ENCODE peak calls at places on chromosomes 3 and 15, in six cellular contexts. L is kidney, M is foreskin fibroblast, O is A549, P is AG09309, W is fibroblast of the aortic adventitia. F is an unnamed sample.

GRCh38 chr3:113516115-113516505 is 1.2 kb upstream of the SPICE1 start:
- DNase-seq in L (no peak), M (no peak), O (peak), P (no peak), W (no peak), F (no peak)

GRCh38 chr15:99324082-99324620 is 72.9 kb downstream of the LRRC28 start:
- DNase-seq in L (no peak), M (peak), O (peak), P (peak), W (peak), F (no peak)

GRCh38 chr3:133933097-133934024 is 37.7 kb upstream of the RAB6B start:
- DNase-seq in L (no peak), M (no peak), O (no peak), P (no peak), W (no peak), F (no peak)

GRCh38 chr15:57213783-57214366 is 162.4 kb upstream of the CGNL1 start:
- DNase-seq in L (no peak), M (peak), O (peak), P (no peak), W (peak), F (peak)

GRCh38 chr15:70856177-70856883 is 2.4 kb upstream of the LARP6 start:
- DNase-seq in L (no peak), M (peak), O (no peak), P (no peak), W (peak), F (no peak)

GRCh38 chr15:23912191-23912590 is 225.1 kb upstream of the NDN start:
- DNase-seq in L (no peak), M (no peak), O (no peak), P (no peak), W (no peak), F (no peak)

GRCh38 chr3:184237772-184238171 is 8.4 kb downstream of the VWA5B2 start:
- DNase-seq in L (no peak), M (no peak), O (no peak), P (no peak), W (no peak), F (no peak)

GRCh38 chr15:35546581-35547381 is 816 bp upstream of the DPH6 start:
- DNase-seq in L (no peak), M (no peak), O (no peak), P (no peak), W (no peak), F (no peak)

GRCh38 chr3:171165499-171165921 is 139.0 kb upstream of the SLC2A2 start:
- DNase-seq in L (no peak), M (no peak), O (no peak), P (no peak), W (no peak), F (no peak)

GRCh38 chr3:113214917-113215595 is 3.7 kb downstream of the BOC start:
- DNase-seq in L (no peak), M (peak), O (no peak), P (peak), W (peak), F (no peak)

GRCh38 chr3:158771577-158771976 is 30.3 kb upstream of the MFSD1 start:
- DNase-seq in L (no peak), M (no peak), O (peak), P (no peak), W (no peak), F (no peak)

GRCh38 chr3:86388848-86389247 is 602.1 kb downstream of the VGLL3 start:
- DNase-seq in L (no peak), M (no peak), O (peak), P (no peak), W (no peak), F (no peak)
- TF ChIP-seq CTCF in L (no peak), M (no peak), O (no peak), P (no peak), W (no peak), F (peak)

GRCh38 chr15:42063122-42063848 is 31.1 kb downstream of the PLA2G4D start:
- DNase-seq in L (no peak), M (no peak), O (no peak), P (no peak), W (no peak), F (no peak)

GRCh38 chr15:42064271-42064670 is 30.1 kb downstream of the PLA2G4D start:
- DNase-seq in L (no peak), M (no peak), O (no peak), P (no peak), W (no peak), F (no peak)

GRCh38 chr15:42066764-42067415 is 27.5 kb downstream of the PLA2G4D start:
- DNase-seq in L (no peak), M (no peak), O (no peak), P (no peak), W (no peak), F (no peak)

GRCh38 chr15:42065008-42065407 is 29.4 kb downstream of the PLA2G4D start:
- DNase-seq in L (peak), M (no peak), O (no peak), P (no peak), W (no peak), F (no peak)

GRCh38 chr15:42065478-42065877 is 28.9 kb downstream of the PLA2G4D start:
- DNase-seq in L (no peak), M (no peak), O (no peak), P (no peak), W (no peak), F (no peak)
- H3K4me3 ChIP-seq in L (no peak), M (no peak), O (no peak), P (no peak), W (no peak), F (no peak)

DNA sequence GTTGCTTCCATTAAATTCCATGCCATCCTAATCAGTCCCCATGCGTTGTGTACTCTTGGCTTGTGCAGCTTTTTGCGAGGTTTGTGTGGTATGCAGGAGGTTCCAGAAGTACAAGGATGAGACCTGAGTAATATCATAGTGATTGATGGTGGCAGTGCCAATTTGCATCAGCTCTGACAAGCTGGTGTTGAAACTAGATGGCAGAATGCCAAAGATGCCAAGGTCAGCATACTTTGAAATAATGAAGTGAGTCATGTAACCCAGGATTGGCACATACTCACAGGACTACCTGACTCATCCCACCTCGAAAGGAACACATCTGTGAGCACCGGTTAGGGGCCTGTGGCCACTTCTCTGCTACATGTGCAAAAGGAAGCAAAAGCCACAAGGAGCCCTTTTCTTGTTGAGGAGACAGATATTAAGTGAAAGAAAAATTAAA is 14.3 kb downstream of the KAT2B start:
- DNase-seq in L (peak), M (peak), O (peak), P (peak), W (peak), F (no peak)
- TF ChIP-seq CTCF in L (no peak), M (no peak), O (no peak), P (no peak), W (no peak), F (no peak)

GRCh38 chr3:63966871-63967270 is 54.7 kb upstream of the SCAANT1 start:
- DNase-seq in L (no peak), M (no peak), O (no peak), P (no peak), W (no peak), F (no peak)
- H3K4me3 ChIP-seq in L (peak), M (no peak), O (no peak), P (no peak), W (no peak), F (no peak)

DNA sequence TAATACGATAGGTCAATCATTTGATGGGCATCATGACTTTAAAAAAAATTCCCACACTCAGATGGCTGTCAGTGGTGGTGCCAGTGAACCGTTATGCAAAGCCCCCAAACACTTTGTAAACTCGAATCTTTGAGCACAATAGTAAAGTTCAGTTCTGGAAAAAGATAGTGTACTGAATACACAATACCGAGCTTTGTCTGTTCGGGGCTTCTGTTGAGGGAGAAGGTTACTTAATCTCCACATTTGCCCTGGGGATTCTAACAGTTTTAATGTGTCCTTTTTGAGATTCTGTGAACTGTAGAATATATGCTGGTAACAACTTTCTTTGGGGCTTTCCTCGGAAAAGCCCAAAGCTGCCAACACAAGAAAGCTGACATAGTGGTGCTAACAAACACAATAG is 686.5 kb downstream of the ROBO1 start:
- DNase-seq in L (no peak), M (no peak), O (no peak), P (no peak), W (no peak), F (no peak)
- TF ChIP-seq CTCF in L (no peak), M (no peak), O (no peak), P (no peak), W (no peak), F (no peak)

GRCh38 chr3:51024765-51025681 is 350.3 kb downstream of the DOCK3 start:
- DNase-seq in L (peak), M (no peak), O (no peak), P (no peak), W (no peak), F (no peak)

DNA sequence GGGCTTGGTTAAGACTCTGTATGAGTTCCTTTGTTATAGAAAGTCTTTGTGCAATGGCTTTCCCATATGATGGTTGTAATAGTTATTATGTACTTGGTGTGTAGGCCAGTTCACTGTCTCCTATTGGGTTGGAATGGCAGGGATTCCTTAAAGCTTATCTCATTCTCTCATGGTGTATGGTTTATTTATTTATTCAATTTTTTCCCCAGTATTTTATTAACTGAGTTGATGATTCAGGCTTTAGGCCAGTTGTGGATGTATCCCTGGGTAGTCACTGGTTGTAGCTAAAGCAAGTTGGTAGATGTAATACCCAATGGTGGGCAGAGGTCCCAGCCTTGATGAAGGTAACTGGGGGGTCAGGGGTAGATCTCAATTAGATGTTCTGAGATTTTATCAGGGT is 349.4 kb downstream of the DOCK3 start:
- DNase-seq in L (no peak), M (no peak), O (no peak), P (no peak), W (no peak), F (no peak)
- H3K4me3 ChIP-seq in L (no peak), M (no peak), O (no peak), P (no peak), W (no peak), F (no peak)

GRCh38 chr15:37397266-37398022 is 297.1 kb upstream of the MEIS2 start:
- DNase-seq in L (no peak), M (no peak), O (no peak), P (no peak), W (no peak), F (no peak)
- TF ChIP-seq CTCF in L (no peak), M (no peak), O (no peak), P (no peak), W (no peak), F (no peak)

DNA sequence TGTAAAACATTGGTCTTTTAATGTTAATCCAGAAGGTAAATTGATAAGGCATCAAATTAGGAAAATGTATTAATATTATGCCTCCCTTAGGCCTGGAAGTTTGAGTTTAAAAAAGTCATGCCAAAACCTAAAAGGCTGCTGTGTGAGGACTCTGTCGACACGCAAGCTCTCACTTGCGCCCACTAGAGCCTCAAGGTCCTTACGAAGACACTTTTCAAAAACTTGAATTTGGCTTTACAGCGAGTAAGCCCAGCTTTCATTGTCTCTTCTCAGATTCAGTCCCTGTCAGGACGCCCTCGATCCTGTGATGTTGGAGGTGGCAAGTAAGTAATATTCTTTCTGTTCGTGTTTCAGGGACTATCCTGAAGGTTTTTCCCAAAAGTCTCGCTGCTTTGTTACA is 89.7 kb downstream of the CRTC3 start:
- DNase-seq in L (no peak), M (no peak), O (no peak), P (no peak), W (no peak), F (no peak)
- H3K4me3 ChIP-seq in L (no peak), M (no peak), O (no peak), P (no peak), W (no peak), F (no peak)